ENCODE peak calls at places on chromosomes 5 and 9, in five cellular contexts. One of them, this sample, is unnamed. For H3K4me1, the result is how much of the 10 kb centered on the place peaks cover.

GRCh38 chr9:128148509-128149000 is 698 bp upstream of the LCN2 start:
- DNase-seq in HCT116: no peak
- DNase-seq in neural progenitor cell: no peak
- DNase-seq in PC-3: no peak
- DNase-seq in GM23338: no peak
- DNase-seq in this sample: no peak

GRCh38 chr5:35593338-35593737 is 24.3 kb upstream of the SPEF2 start:
- DNase-seq in HCT116: no peak
- DNase-seq in neural progenitor cell: no peak
- DNase-seq in PC-3: no peak
- DNase-seq in GM23338: no peak
- DNase-seq in this sample: no peak

GRCh38 chr9:137593176-137593575 is 2.9 kb upstream of the ZMYND19 start:
- DNase-seq in HCT116: no peak
- DNase-seq in neural progenitor cell: no peak
- DNase-seq in PC-3: no peak
- DNase-seq in GM23338: no peak
- DNase-seq in this sample: no peak

GRCh38 chr5:179378441-179379271 is 33.4 kb upstream of the ADAMTS2 start:
- DNase-seq in HCT116: no peak
- DNase-seq in neural progenitor cell: no peak
- DNase-seq in PC-3: no peak
- DNase-seq in GM23338: no peak
- DNase-seq in this sample: no peak

GRCh38 chr5:134175874-134176522 is 752 bp downstream of the SKP1 start:
- DNase-seq in HCT116: no peak
- DNase-seq in neural progenitor cell: no peak
- DNase-seq in PC-3: no peak
- DNase-seq in GM23338: peak
- DNase-seq in this sample: peak

GRCh38 chr9:127869310-127870152 is 7.9 kb downstream of the AK1 start:
- DNase-seq in HCT116: peak
- DNase-seq in neural progenitor cell: peak
- DNase-seq in PC-3: peak
- DNase-seq in GM23338: peak
- DNase-seq in this sample: peak

GRCh38 chr9:136808075-136808780 is 480 bp downstream of the RABL6 start:
- DNase-seq in HCT116: no peak
- DNase-seq in neural progenitor cell: peak
- DNase-seq in PC-3: no peak
- DNase-seq in GM23338: no peak
- DNase-seq in this sample: peak

GRCh38 chr9:109453210-109453842 is 44.8 kb downstream of the PTPN3 start:
- DNase-seq in HCT116: no peak
- DNase-seq in neural progenitor cell: no peak
- DNase-seq in PC-3: peak
- DNase-seq in GM23338: no peak
- DNase-seq in this sample: no peak

GRCh38 chr9:115413766-115414382 is 295.9 kb upstream of the TNC start:
- DNase-seq in HCT116: no peak
- DNase-seq in neural progenitor cell: no peak
- DNase-seq in PC-3: no peak
- DNase-seq in GM23338: no peak
- DNase-seq in this sample: no peak

GRCh38 chr5:150394103-150394502 is 18.6 kb downstream of the CD74 start:
- DNase-seq in HCT116: no peak
- DNase-seq in neural progenitor cell: no peak
- DNase-seq in PC-3: no peak
- DNase-seq in GM23338: no peak
- DNase-seq in this sample: no peak

GRCh38 chr5:15518786-15519185 is 18.8 kb downstream of the FBXL7 start:
- DNase-seq in HCT116: no peak
- DNase-seq in neural progenitor cell: no peak
- DNase-seq in PC-3: no peak
- DNase-seq in GM23338: no peak
- DNase-seq in this sample: no peak

GRCh38 chr5:173473293-173473692 is 143.2 kb downstream of the BOD1 start:
- DNase-seq in HCT116: no peak
- DNase-seq in neural progenitor cell: no peak
- DNase-seq in PC-3: peak
- DNase-seq in GM23338: no peak
- DNase-seq in this sample: no peak

GRCh38 chr5:17234384-17234783 is 17.0 kb downstream of the BASP1 start:
- DNase-seq in HCT116: no peak
- DNase-seq in neural progenitor cell: no peak
- DNase-seq in PC-3: no peak
- DNase-seq in GM23338: no peak
- DNase-seq in this sample: no peak

GRCh38 chr5:112342364-112342763 is 76.7 kb downstream of the EPB41L4A start:
- DNase-seq in HCT116: no peak
- DNase-seq in neural progenitor cell: peak
- DNase-seq in PC-3: no peak
- DNase-seq in GM23338: no peak
- DNase-seq in this sample: no peak

GRCh38 chr9:86098793-86099694 is at the start of gene GOLM1:
- DNase-seq in HCT116: no peak
- DNase-seq in neural progenitor cell: peak
- DNase-seq in PC-3: peak
- DNase-seq in GM23338: peak
- DNase-seq in this sample: no peak

GRCh38 chr5:54577542-54577941 is 60.0 kb downstream of the SNX18 start:
- DNase-seq in HCT116: no peak
- DNase-seq in neural progenitor cell: no peak
- DNase-seq in PC-3: no peak
- DNase-seq in GM23338: no peak
- DNase-seq in this sample: no peak

GRCh38 chr5:83789376-83789775 is 68.7 kb upstream of the HAPLN1 start:
- DNase-seq in HCT116: no peak
- DNase-seq in neural progenitor cell: no peak
- DNase-seq in PC-3: no peak
- DNase-seq in GM23338: no peak
- DNase-seq in this sample: no peak

GRCh38 chr9:69746859-69747560 is 12.8 kb downstream of the PTAR1 start:
- DNase-seq in HCT116: no peak
- DNase-seq in neural progenitor cell: no peak
- DNase-seq in PC-3: no peak
- DNase-seq in GM23338: no peak
- DNase-seq in this sample: no peak

GRCh38 chr9:99239341-99240055 is 17.4 kb downstream of the SEC61B start:
- DNase-seq in HCT116: no peak
- DNase-seq in neural progenitor cell: no peak
- DNase-seq in PC-3: no peak
- DNase-seq in GM23338: no peak
- DNase-seq in this sample: no peak

GRCh38 chr9:114207034-114207815 is 51.9 kb downstream of the COL27A1 start:
- DNase-seq in HCT116: no peak
- DNase-seq in neural progenitor cell: peak
- DNase-seq in PC-3: peak
- DNase-seq in GM23338: no peak
- DNase-seq in this sample: no peak

GRCh38 chr9:114827658-114828360 is 22.0 kb upstream of the TNFSF15 start:
- DNase-seq in HCT116: no peak
- DNase-seq in neural progenitor cell: no peak
- DNase-seq in PC-3: no peak
- DNase-seq in GM23338: no peak
- DNase-seq in this sample: no peak

GRCh38 chr5:145965804-145966203 is 29.4 kb downstream of the SH3RF2 start:
- DNase-seq in HCT116: no peak
- DNase-seq in neural progenitor cell: no peak
- DNase-seq in PC-3: no peak
- DNase-seq in GM23338: no peak
- DNase-seq in this sample: no peak

GRCh38 chr5:40853632-40854192 is 12.5 kb downstream of the CARD6 start:
- DNase-seq in HCT116: no peak
- DNase-seq in neural progenitor cell: no peak
- DNase-seq in PC-3: no peak
- DNase-seq in GM23338: no peak
- DNase-seq in this sample: no peak

GRCh38 chr9:135130266-135130976 is 43.0 kb downstream of the OLFM1 start:
- DNase-seq in HCT116: peak
- DNase-seq in neural progenitor cell: no peak
- DNase-seq in PC-3: no peak
- DNase-seq in GM23338: no peak
- DNase-seq in this sample: no peak

DNA sequence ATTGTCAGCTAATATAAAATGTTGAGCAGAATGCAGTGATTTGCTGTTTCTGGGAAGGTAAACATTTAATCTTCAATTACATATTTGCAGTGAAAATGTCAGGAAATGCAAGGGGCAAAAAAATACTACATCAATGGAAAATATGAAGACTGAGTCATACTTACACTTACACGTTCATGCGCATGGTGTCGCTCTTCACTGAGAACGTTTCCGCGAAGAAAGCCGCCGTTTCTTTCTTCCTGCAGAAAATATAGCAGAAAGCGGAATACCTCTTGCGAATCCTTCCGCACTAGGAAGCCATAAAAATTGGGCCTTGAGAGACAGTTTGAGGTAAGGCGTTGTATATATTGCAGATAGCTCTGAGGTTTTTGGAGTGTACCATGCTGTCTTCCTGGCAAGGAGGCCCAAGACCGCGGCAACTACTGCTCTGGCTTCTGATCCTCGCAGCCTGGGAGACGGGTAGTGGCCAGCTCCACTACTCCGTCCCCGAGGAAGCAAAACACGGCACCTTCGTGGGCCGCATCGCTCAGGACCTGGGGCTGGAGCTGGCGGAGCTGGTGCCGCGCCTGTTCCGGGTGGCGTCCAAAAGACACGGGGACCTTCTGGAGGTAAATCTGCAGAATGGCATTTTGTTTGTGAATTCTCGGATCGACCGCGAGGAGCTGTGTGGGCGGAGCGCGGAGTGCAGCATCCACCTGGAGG is at the start of gene PCDHA13:
- DNase-seq in HCT116: no peak
- DNase-seq in neural progenitor cell: peak
- DNase-seq in PC-3: peak
- DNase-seq in GM23338: peak
- DNase-seq in this sample: no peak
- TF ChIP-seq CTCF in HCT116: no peak
- TF ChIP-seq CTCF in neural progenitor cell: peak
- TF ChIP-seq CTCF in PC-3: peak
- TF ChIP-seq CTCF in GM23338: peak
- TF ChIP-seq CTCF in this sample: no peak

GRCh38 chr5:116013931-116014330 is 18.3 kb upstream of the ARL14EPL start:
- DNase-seq in HCT116: no peak
- DNase-seq in neural progenitor cell: no peak
- DNase-seq in PC-3: no peak
- DNase-seq in GM23338: no peak
- DNase-seq in this sample: no peak

GRCh38 chr5:116011046-116011445 is 21.2 kb upstream of the ARL14EPL start:
- DNase-seq in HCT116: no peak
- DNase-seq in neural progenitor cell: no peak
- DNase-seq in PC-3: no peak
- DNase-seq in GM23338: no peak
- DNase-seq in this sample: no peak

GRCh38 chr5:116004248-116004647 is 28.0 kb upstream of the ARL14EPL start:
- DNase-seq in HCT116: no peak
- DNase-seq in neural progenitor cell: no peak
- DNase-seq in PC-3: no peak
- DNase-seq in GM23338: no peak
- DNase-seq in this sample: no peak

GRCh38 chr5:116013207-116013777 is 19.0 kb upstream of the ARL14EPL start:
- DNase-seq in HCT116: no peak
- DNase-seq in neural progenitor cell: peak
- DNase-seq in PC-3: no peak
- DNase-seq in GM23338: peak
- DNase-seq in this sample: no peak

DNA sequence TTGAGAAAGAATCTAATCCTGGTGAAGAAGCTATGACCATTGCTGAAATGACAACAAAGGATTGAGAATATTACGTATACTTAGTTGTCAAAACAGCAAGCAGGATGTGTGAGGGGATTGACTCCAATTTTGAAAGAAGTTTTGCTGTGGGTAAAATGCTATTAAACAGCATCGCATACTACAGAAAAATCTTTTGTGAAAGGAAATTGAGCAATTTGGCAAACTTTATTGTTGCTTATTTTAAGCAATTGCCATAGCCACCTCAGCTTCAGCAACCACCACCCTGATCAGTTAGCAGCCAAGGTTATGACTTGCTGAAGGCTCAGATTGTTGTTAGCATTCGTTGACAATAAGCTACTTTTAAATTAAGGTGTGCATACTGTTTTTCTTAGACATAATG is 22.5 kb upstream of the ARL14EPL start:
- DNase-seq in HCT116: no peak
- DNase-seq in neural progenitor cell: no peak
- DNase-seq in PC-3: no peak
- DNase-seq in GM23338: no peak
- DNase-seq in this sample: no peak
- TF ChIP-seq EZH2phosphoT487 in HCT116: no peak
- TF ChIP-seq EZH2phosphoT487 in neural progenitor cell: no peak
- TF ChIP-seq EZH2phosphoT487 in PC-3: no peak
- TF ChIP-seq EZH2phosphoT487 in GM23338: no peak
- TF ChIP-seq EZH2phosphoT487 in this sample: no peak

DNA sequence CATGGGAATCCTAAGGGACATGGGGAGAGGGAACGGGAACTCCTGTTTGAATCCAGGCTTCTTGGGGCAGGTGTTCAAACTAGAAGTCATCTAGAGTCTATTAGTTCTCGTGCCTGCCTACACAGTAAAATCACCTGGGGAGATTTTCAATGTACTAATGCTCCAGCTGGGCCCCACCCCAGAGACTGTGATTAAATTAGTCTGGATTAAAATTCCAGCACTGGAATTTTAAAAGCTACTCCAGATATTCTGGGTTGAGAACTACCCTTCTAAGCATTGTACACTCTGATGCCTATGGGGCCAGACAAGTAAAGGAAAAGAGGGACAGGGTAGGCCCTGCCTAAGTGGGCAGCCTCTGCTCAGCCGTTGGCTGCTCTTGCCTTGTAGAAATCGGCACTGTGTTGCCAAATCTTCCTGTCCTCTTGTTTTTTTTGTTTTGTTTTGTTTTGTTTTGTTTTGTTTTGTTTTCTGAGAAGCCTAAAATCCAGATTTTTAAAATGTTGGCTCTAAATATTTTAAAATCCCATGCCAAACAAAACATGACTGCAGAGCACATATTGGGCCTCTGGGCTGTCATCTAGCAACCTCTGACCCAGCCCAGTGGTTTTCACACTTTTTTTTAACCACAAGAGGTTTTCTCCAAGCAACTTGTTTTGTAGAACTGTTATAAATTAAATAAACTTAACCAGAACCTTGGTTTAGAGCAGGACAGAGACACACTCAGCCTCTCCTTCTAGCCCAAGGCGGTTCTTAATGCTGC is 29.0 kb downstream of the ADRB2 start:
- DNase-seq in HCT116: no peak
- DNase-seq in neural progenitor cell: no peak
- DNase-seq in PC-3: no peak
- DNase-seq in GM23338: no peak
- DNase-seq in this sample: no peak
- H3K4me1 ChIP-seq in HCT116: under half
- H3K4me1 ChIP-seq in neural progenitor cell: under half
- H3K4me1 ChIP-seq in PC-3: under half
- H3K4me1 ChIP-seq in GM23338: under half
- H3K4me1 ChIP-seq in this sample: under half

DNA sequence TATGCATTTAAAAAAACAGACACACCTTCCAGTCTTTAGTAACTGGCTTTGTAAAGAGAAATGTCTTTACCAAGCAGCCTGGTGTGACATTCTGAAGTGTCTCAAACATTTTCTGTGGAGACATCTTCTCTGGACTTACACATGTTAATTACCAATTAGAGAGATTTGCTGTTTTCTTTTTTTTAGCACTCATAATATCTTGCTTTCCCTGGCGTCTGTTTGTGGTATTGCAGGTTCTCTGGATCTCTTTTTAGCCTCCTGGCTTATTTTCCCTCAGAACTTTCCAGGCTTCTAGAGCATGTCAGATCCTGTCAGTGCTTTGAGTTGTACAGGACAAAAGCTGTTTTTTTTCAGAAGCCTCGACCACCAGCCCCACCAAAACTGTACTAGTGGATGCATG is 92.5 kb downstream of the MSX2 start:
- DNase-seq in HCT116: no peak
- DNase-seq in neural progenitor cell: peak
- DNase-seq in PC-3: peak
- DNase-seq in GM23338: peak
- DNase-seq in this sample: peak
- TF ChIP-seq CTCF in HCT116: peak
- TF ChIP-seq CTCF in neural progenitor cell: peak
- TF ChIP-seq CTCF in PC-3: peak
- TF ChIP-seq CTCF in GM23338: no peak
- TF ChIP-seq CTCF in this sample: peak

This sample was measured in OCI-LY7.